ENCODE peak calls at places on chromosomes 13 and 19, in six cellular contexts. T is H7, U is pancreas, I is PC-3, R is cardiac muscle cell, F is BE2C. S is an unnamed sample.

GRCh38 chr19:57560049-57560491 is 407 bp upstream of the ZNF550 start:
- DNase-seq in T (peak; percentile 36), U (peak; percentile 24), I (peak; percentile 55), R (no peak), F (no peak), S (peak; percentile 43)

GRCh38 chr13:31000889-31001288 is 68.4 kb downstream of the TEX26 start:
- DNase-seq in T (no peak), U (no peak), I (no peak), R (no peak), F (no peak), S (no peak)

GRCh38 chr13:112668924-112669323 is 20.9 kb upstream of the ATP11A start:
- DNase-seq in T (no peak), U (no peak), I (no peak), R (no peak), F (no peak), S (no peak)

GRCh38 chr13:51154029-51154555 is 43.0 kb upstream of the C13orf42 start:
- DNase-seq in T (no peak), U (no peak), I (no peak), R (no peak), F (no peak), S (peak; percentile 43)

GRCh38 chr13:53782400-53783030 is 753.9 kb downstream of the OLFM4 start:
- DNase-seq in T (peak; percentile 40), U (peak; percentile 42), I (peak; percentile 67), R (peak; percentile 84), F (peak; percentile 30), S (peak; percentile 6)

GRCh38 chr13:113187263-113187669 is 21.2 kb downstream of the PCID2 start:
- DNase-seq in T (no peak), U (peak; percentile 35), I (peak; percentile 98), R (no peak), F (peak; percentile 95), S (peak; percentile 98)

GRCh38 chr13:97932006-97932405 is 21.5 kb upstream of the IPO5 start:
- DNase-seq in T (no peak), U (no peak), I (no peak), R (no peak), F (no peak), S (no peak)

GRCh38 chr13:38895075-38895474 is 95.6 kb downstream of the STOML3 start:
- DNase-seq in T (no peak), U (no peak), I (no peak), R (no peak), F (no peak), S (no peak)

GRCh38 chr19:7931221-7932061 is 5.5 kb upstream of the CTXN1 start:
- DNase-seq in T (no peak), U (no peak), I (no peak), R (no peak), F (no peak), S (no peak)

GRCh38 chr19:4636761-4637160 is 2.6 kb upstream of the TNFAIP8L1 start:
- DNase-seq in T (no peak), U (no peak), I (no peak), R (no peak), F (no peak), S (no peak)
- H3K4me3 ChIP-seq in T (no peak overlapping the region), U (peak overlapping the region; percentile 50), I (peak overlapping the region; percentile 70), R (no peak overlapping the region), F (no peak overlapping the region), S (no peak overlapping the region)

DNA sequence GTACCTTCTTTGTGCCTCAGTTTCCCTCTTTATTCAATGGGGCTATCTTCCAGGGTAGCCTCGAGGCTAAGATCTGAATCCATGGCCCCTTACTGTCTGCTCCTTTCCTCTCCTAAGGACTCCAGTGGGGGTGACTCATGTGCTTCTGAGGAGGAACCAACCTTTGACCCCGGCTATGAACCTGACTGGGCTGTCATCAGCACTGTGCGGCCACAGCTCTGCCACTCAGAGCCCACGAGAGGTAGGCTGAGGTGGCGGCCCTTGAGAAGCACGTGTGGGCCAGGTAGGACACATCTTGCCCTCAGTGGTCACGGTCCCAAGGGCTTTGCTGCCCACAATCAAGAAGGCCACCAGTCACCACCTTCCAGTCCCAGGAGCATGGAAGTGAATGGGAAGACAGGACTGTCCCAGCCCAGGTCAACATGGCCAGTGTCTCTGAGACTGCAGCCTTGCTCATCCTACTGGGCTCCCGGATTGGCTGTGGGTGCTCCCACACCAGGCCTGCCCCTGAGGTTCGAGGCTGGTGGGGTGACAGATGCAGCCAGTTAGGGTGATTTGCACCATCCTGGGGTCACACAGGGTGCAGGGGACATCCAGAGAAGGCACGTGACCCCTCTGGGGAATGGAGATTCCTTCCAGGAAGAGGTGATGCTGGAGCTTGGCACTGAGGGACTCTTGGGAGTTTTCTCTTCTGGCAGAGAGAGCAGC is 2.8 kb downstream of the TBC1D17 start:
- DNase-seq in T (no peak), U (no peak), I (no peak), R (no peak), F (no peak), S (no peak)
- H3K36me3 ChIP-seq in T (peaks cover 44% of the 10 kb centered on the region), U (peaks cover 53% of the 10 kb centered on the region), I (peaks cover 26% of the 10 kb centered on the region), R (peaks cover 37% of the 10 kb centered on the region), F (peaks cover 14% of the 10 kb centered on the region), S (peaks cover 68% of the 10 kb centered on the region)

DNA sequence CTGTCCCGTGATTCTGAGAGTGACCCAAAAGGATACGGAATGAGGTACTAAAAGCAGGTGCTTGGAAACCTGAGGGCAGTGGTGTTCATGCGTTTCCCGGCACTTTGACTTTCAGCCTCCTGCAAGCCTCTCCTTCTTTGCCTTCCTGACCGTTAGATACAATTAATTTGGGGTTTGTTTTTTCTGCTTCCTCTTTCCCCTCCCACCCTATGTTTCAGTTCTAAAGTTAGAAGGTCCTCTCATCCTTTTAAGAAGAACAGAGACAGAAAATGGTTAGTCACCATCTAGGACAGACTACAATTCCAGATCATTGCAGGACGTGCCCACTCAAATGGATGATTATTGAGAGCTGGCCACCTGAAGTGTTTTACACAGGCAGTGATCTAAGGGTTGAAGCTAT is 1.8 kb upstream of the LILRB4 start:
- DNase-seq in T (no peak), U (no peak), I (no peak), R (no peak), F (no peak), S (no peak)
- H3K4me3 ChIP-seq in T (no peak overlapping the region), U (no peak overlapping the region), I (no peak overlapping the region), R (no peak overlapping the region), F (no peak overlapping the region), S (no peak overlapping the region)

GRCh38 chr13:100665403-100665802 is 9.2 kb downstream of the TMTC4 start:
- DNase-seq in T (no peak), U (no peak), I (no peak), R (no peak), F (no peak), S (no peak)

GRCh38 chr13:100668408-100668807 is 6.2 kb downstream of the TMTC4 start:
- DNase-seq in T (no peak), U (no peak), I (peak; percentile 23), R (no peak), F (no peak), S (no peak)

GRCh38 chr13:100664171-100664900 is 10.3 kb downstream of the TMTC4 start:
- DNase-seq in T (no peak), U (no peak), I (no peak), R (no peak), F (no peak), S (no peak)

GRCh38 chr13:100666124-100666523 is 8.5 kb downstream of the TMTC4 start:
- DNase-seq in T (no peak), U (no peak), I (no peak), R (no peak), F (no peak), S (no peak)

DNA sequence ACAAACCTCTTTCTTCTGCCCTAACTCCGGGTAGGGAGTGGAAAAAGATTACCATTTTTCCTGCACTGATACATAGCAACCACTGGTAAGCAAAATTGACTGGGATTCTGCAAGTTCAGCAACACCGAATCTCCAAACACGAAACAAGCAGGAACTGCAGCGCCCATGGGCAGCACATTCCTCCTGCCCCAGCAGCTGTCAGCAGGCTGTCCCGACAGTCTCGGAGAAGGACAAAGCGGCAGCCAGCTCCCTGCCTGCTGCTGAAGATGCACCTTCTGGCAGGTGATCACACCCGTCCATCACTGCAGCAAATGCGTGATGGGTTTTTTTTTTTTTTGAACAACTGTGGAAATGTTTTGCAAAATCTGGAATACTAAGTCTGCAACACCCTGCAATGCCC is 6.7 kb downstream of the TMTC4 start:
- DNase-seq in T (no peak), U (no peak), I (no peak), R (no peak), F (no peak), S (no peak)
- H3K36me3 ChIP-seq in T (peaks cover 30% of the 10 kb centered on the region), U (peaks cover 16% of the 10 kb centered on the region), I (no peaks in the 10 kb centered on the region), R (peaks cover 17% of the 10 kb centered on the region), F (peaks cover 28% of the 10 kb centered on the region), S (peaks cover 6% of the 10 kb centered on the region)

DNA sequence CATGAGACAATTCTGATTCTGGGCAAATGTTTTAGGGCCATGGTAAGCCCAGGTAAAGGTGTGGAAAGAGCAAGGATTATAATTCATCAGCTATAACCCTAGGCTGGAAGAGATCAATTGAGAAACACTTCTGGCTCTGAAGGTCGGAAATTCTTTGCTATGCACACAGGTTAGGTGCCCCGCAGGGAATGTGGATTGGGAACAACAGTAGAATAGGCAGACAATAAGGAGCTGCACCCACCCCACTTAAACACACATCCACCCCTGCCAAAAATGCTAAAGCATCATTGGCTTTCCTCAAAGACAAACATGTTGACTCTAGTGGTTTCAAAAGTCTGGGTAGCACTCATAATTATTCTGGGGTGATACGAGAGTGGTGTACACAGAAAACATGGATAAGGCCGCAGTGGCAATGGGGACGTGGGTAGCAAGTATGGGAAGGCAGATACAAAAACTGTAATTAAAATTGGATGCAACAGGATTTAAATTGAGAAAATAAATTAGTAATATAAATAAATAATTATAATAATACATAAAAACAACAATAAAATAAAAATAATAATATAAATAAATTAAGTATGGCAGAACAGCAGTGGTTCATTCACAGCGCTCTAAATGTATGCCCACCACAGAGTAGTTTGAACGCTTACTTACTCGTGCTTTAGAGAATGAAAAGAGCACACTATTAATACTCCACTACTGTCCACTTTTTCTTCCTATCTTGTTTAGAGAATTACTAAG is 8.5 kb downstream of the EFNB2 start:
- DNase-seq in T (no peak), U (no peak), I (no peak), R (no peak), F (no peak), S (no peak)
- H3K4me3 ChIP-seq in T (no peak overlapping the region), U (no peak overlapping the region), I (no peak overlapping the region), R (no peak overlapping the region), F (no peak overlapping the region), S (no peak overlapping the region)

GRCh38 chr19:4444765-4445741 is 12.5 kb downstream of the UBXN6 start:
- DNase-seq in T (peak; percentile 61), U (no peak), I (no peak), R (no peak), F (no peak), S (no peak)
- H3K36me3 ChIP-seq in T (peaks cover 13% of the 10 kb centered on the region), U (peaks cover 35% of the 10 kb centered on the region), I (no peaks in the 10 kb centered on the region), R (peaks cover 28% of the 10 kb centered on the region), F (peaks cover 75% of the 10 kb centered on the region), S (peaks cover 8% of the 10 kb centered on the region)

DNA sequence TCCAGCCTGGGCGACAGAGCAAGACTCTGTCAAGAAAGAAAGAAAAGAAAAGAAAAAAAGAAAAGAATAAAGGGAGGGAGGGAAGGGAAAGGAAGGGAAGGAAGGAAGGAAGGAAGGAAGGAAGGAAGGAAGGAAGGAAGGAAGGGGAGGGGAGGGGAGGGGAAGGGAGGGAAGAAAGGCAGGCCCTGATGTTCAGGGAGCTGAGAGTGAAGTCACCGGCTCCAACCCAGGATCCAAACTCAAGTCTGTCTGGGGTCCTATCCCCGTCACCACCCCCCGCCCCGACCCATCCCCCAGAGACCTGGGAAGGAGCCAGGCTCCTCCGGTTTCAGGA is 5.8 kb upstream of the RDH13 start:
- DNase-seq in T (no peak), U (no peak), I (no peak), R (no peak), F (no peak), S (no peak)
- H3K4me3 ChIP-seq in T (peak overlapping the region; percentile 42), U (peak overlapping the region; percentile 44), I (peak overlapping the region; percentile 64), R (peak overlapping the region; percentile 15), F (no peak overlapping the region), S (no peak overlapping the region)